ENCODE peak calls at places on chromosome 20, in nine cellular contexts. R is stimulated activated CD4-positive, alpha-beta T cell treated with anti-CD3 and anti-CD28 coated beads, TNF-alpha, amount 100 ng/mL, for 24 hours; T is NCI-H2081; C is AG04450; B is NAMALWA; P is NCI-H460; L is IMR-90; Z is ELR; I is T-helper 22 cell. J is an unnamed sample.

GRCh38 chr20:58039569-58040092 is 188.8 kb downstream of the ANKRD60 start:
- DNase-seq in B (no peak), C (no peak), Z (no peak), T (no peak), R (no peak), I (no peak), P (no peak), L (no peak), J (no peak)

GRCh38 chr20:56865055-56865454 is 235.9 kb downstream of the TFAP2C start:
- DNase-seq in I (no peak), R (no peak), Z (no peak), T (no peak), B (no peak), P (no peak), C (no peak), L (no peak), J (no peak)

GRCh38 chr20:50815162-50815989 is 20.5 kb downstream of the BCAS4 start:
- DNase-seq in L (peak; percentile 92), T (no peak), C (peak; percentile 70), B (peak; percentile 86), P (no peak), I (no peak), R (no peak), Z (peak; percentile 70), J (no peak)

GRCh38 chr20:51381557-51381956 is 161.0 kb downstream of the NFATC2 start:
- DNase-seq in R (no peak), P (no peak), L (no peak), I (no peak), T (no peak), C (no peak), B (no peak), Z (no peak), J (peak; percentile 73)

GRCh38 chr20:50913976-50914375 is 17.3 kb downstream of the ADNP start:
- DNase-seq in T (no peak), P (no peak), B (no peak), R (no peak), L (peak; percentile 88), Z (peak; percentile 92), C (peak; percentile 51), I (no peak), J (no peak)

GRCh38 chr20:50996901-50997830 is 25.7 kb downstream of the KCNG1 start:
- DNase-seq in C (no peak), B (no peak), L (peak; percentile 75), R (no peak), P (no peak), I (no peak), T (no peak), Z (peak; percentile 70), J (no peak)

GRCh38 chr20:34024733-34025351 is 31.1 kb downstream of the RALY start:
- DNase-seq in I (no peak), R (no peak), B (no peak), T (no peak), Z (no peak), C (no peak), L (no peak), P (no peak), J (no peak)

GRCh38 chr20:35654415-35654814 is 10.3 kb downstream of the CPNE1 start:
- DNase-seq in L (no peak), C (no peak), P (no peak), B (no peak), R (no peak), Z (no peak), T (no peak), I (no peak), J (no peak)